ENCODE peak calls at places on chromosomes 4 and X, in eight cellular contexts. S, A, O, R, X, D, Z and W are unnamed samples.

GRCh38 chrX:119618439-119618838 is 12.2 kb upstream of the NKRF start:
- DNase-seq in A (no peak), Z (peak), S (no peak), D (no peak), R (no peak), O (no peak), X (no peak), W (no peak)

GRCh38 chr4:57094482-57095223 is 15.5 kb downstream of the IGFBP7 start:
- DNase-seq in A (peak), R (no peak), S (no peak), X (no peak), D (no peak), O (no peak), Z (no peak), W (no peak)

GRCh38 chrX:152896450-152896849 is 1.4 kb upstream of the ZNF185 start:
- DNase-seq in O (no peak), Z (no peak), S (no peak), A (no peak), D (peak), R (no peak), X (no peak), W (no peak)

GRCh38 chrX:26032141-26032917 is 105.8 kb upstream of the MAGEB18 start:
- DNase-seq in S (no peak), X (no peak), D (no peak), Z (no peak), A (no peak), O (no peak), R (no peak), W (no peak)

GRCh38 chr4:41360214-41360910 is 103.6 kb downstream of the UCHL1 start:
- DNase-seq in S (no peak), R (peak), O (peak), Z (peak), X (peak), D (no peak), A (peak), W (no peak)

GRCh38 chr4:57424231-57424897 is 314.2 kb upstream of the IGFBP7 start:
- DNase-seq in R (no peak), Z (no peak), D (no peak), A (peak), S (no peak), X (peak), O (no peak), W (no peak)

GRCh38 chrX:19888419-19888879 is 1.0 kb upstream of the SH3KBP1 start:
- DNase-seq in D (no peak), O (no peak), X (peak), S (no peak), A (peak), R (peak), Z (no peak), W (peak)

GRCh38 chr4:40992472-40993298 is 221.7 kb downstream of the APBB2 start:
- DNase-seq in R (no peak), D (no peak), Z (no peak), A (peak), O (peak), X (no peak), S (no peak), W (no peak)

GRCh38 chr4:139557506-139558110 is 1.6 kb upstream of the SETD7 start:
- DNase-seq in D (no peak), S (no peak), O (no peak), R (no peak), A (no peak), X (no peak), Z (no peak), W (no peak)

GRCh38 chr4:48913346-48913745 is 6.8 kb upstream of the OCIAD2 start:
- DNase-seq in X (peak), Z (no peak), A (peak), R (no peak), O (no peak), S (no peak), D (peak), W (no peak)

GRCh38 chr4:122548452-122548851 is 72.4 kb downstream of the IL21 start:
- DNase-seq in Z (no peak), D (no peak), X (no peak), O (no peak), A (peak), R (no peak), S (no peak), W (no peak)

GRCh38 chr4:125187621-125188176 is 127.1 kb upstream of the FAT4 start:
- DNase-seq in A (peak), R (no peak), D (no peak), Z (no peak), O (no peak), X (no peak), S (no peak), W (no peak)

GRCh38 chrX:134388161-134389109 is 71.5 kb upstream of the HPRT1 start:
- DNase-seq in Z (no peak), A (no peak), R (no peak), D (no peak), O (no peak), X (no peak), S (no peak), W (peak)

GRCh38 chr4:10157478-10158354 is 41.1 kb upstream of the WDR1 start:
- DNase-seq in Z (peak), X (peak), A (peak), D (peak), R (peak), S (no peak), O (peak), W (peak)

GRCh38 chr4:38180456-38180855 is 220.3 kb downstream of the PTTG2 start:
- DNase-seq in D (no peak), O (no peak), A (peak), S (no peak), X (no peak), R (no peak), Z (no peak), W (no peak)

GRCh38 chr4:140286503-140286902 is 86.9 kb upstream of the SCOC start:
- DNase-seq in O (peak), Z (no peak), A (no peak), R (peak), D (no peak), S (no peak), X (peak), W (no peak)

GRCh38 chr4:185106353-185106752 is 36.7 kb upstream of the SLC25A4 start:
- DNase-seq in Z (no peak), R (no peak), S (no peak), O (no peak), D (no peak), A (no peak), X (no peak), W (no peak)

GRCh38 chr4:121053601-121054143 is 18.7 kb downstream of the NDNF start:
- DNase-seq in O (no peak), R (no peak), A (no peak), Z (peak), X (no peak), S (no peak), D (no peak), W (no peak)

GRCh38 chr4:140595065-140595464 is 26.3 kb upstream of the UCP1 start:
- DNase-seq in R (no peak), A (peak), D (no peak), X (no peak), S (no peak), O (no peak), Z (peak), W (no peak)

GRCh38 chr4:137530176-137530575 is 2.1 kb downstream of the PCDH18 start:
- DNase-seq in Z (no peak), X (no peak), S (no peak), A (peak), R (no peak), O (no peak), D (no peak), W (no peak)

GRCh38 chrX:23332101-23332887 is 2.4 kb upstream of the PTCHD1 start:
- DNase-seq in R (peak), D (no peak), A (no peak), S (no peak), O (no peak), Z (peak), X (no peak), W (no peak)

GRCh38 chr4:77203380-77204197 is 46.6 kb downstream of the CCNG2 start:
- DNase-seq in A (peak), R (peak), S (peak), O (peak), X (peak), D (peak), Z (peak), W (peak)

GRCh38 chr4:173288296-173288695 is 45.9 kb downstream of the HMGB2 start:
- DNase-seq in O (no peak), S (peak), R (peak), X (peak), D (peak), A (peak), Z (peak), W (peak)

GRCh38 chr4:55345980-55346850 is at the start of gene SRD5A3:
- DNase-seq in D (peak), S (peak), R (peak), A (peak), O (peak), X (peak), Z (peak), W (peak)

GRCh38 chr4:76275486-76276126 is 24.1 kb downstream of the FAM47E start:
- DNase-seq in R (no peak), S (no peak), O (no peak), A (no peak), Z (no peak), D (no peak), X (no peak), W (peak)

GRCh38 chrX:72572248-72573157 is at the start of gene HDAC8:
- DNase-seq in S (no peak), R (peak), A (peak), X (peak), O (peak), D (peak), Z (peak), W (peak)

GRCh38 chrX:84729809-84730208 is 227.6 kb upstream of the HDX start:
- DNase-seq in X (peak), O (no peak), D (peak), S (no peak), A (peak), Z (no peak), R (peak), W (no peak)

GRCh38 chrX:69321789-69322188 is 156.5 kb upstream of the PJA1 start:
- DNase-seq in D (no peak), X (no peak), S (no peak), Z (no peak), O (no peak), A (no peak), R (peak), W (no peak)

GRCh38 chr4:42673084-42673429 is 16.2 kb upstream of the ATP8A1 start:
- DNase-seq in D (no peak), O (no peak), A (no peak), S (no peak), Z (no peak), R (no peak), X (no peak), W (no peak)

DNA sequence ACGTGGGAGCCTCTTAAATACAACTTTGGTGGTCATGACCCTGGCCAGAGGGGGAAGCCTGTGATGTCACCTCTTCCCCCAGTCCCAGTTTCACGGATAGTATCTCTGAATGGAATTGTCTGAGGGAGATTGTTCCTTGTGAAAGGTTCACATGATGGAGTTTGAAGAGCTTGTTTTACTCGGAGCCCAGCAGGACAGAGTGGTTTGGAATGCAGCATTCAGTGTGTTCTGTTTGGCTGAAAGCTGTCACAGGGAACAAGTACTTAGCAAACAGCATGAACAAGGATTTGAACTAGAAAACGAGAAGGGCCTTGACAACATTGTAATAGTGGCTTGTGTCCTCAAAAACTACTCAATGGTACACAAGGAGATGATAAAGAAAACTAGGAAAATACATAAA is 133.9 kb upstream of the CXorf66 start:
- DNase-seq in S (no peak), X (no peak), Z (no peak), O (no peak), D (no peak), R (no peak), A (no peak), W (no peak)
- H3K27ac ChIP-seq in S (no peak), X (no peak), Z (no peak), O (no peak), D (no peak), R (no peak), A (no peak), W (no peak)

GRCh38 chr4:39638358-39639239 is at the start of gene SMIM14:
- DNase-seq in X (peak), O (peak), Z (peak), S (peak), D (no peak), R (peak), A (peak), W (peak)

GRCh38 chr4:39637572-39638357 is 900 bp downstream of the SMIM14 start:
- DNase-seq in X (peak), A (peak), O (peak), R (peak), D (no peak), S (peak), Z (peak), W (no peak)

GRCh38 chr4:39635023-39635422 is 3.6 kb downstream of the SMIM14 start:
- DNase-seq in O (no peak), X (no peak), S (no peak), D (no peak), A (no peak), Z (peak), R (no peak), W (no peak)

GRCh38 chr4:39641451-39641850 is 2.8 kb upstream of the SMIM14 start:
- DNase-seq in X (no peak), Z (no peak), D (no peak), A (no peak), R (no peak), O (no peak), S (no peak), W (no peak)

DNA sequence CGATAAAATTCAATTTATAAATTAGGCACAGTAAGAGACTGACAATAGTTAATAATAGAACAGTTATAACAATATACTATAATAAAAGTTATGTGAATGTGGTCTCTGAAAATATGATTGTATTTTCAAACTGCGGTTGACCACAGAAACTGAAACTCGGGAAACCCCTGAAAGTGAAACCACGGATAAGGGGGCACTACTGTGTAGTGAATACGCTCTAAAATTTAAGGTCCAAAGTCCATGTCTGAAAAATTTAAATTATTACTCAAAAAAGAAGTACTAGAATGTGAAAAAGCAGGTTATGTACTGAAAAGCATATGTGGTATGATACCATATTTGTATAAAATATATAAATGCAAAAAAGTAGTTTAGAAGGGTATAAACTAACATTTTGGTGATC is 1.9 kb downstream of the SMIM14 start:
- DNase-seq in A (peak), S (no peak), Z (no peak), D (no peak), O (no peak), R (no peak), X (no peak), W (no peak)
- H3K4me3 ChIP-seq in A (peak), S (peak), Z (peak), D (peak), O (peak), R (peak), X (peak), W (peak)

GRCh38 chr4:169098969-169099685 is 89.1 kb upstream of the CBR4 start:
- DNase-seq in X (no peak), S (no peak), A (peak), O (no peak), Z (no peak), R (no peak), D (no peak), W (no peak)
- H3K27ac ChIP-seq in X (peak), S (no peak), A (no peak), O (peak), Z (peak), R (peak), D (no peak), W (no peak)

DNA sequence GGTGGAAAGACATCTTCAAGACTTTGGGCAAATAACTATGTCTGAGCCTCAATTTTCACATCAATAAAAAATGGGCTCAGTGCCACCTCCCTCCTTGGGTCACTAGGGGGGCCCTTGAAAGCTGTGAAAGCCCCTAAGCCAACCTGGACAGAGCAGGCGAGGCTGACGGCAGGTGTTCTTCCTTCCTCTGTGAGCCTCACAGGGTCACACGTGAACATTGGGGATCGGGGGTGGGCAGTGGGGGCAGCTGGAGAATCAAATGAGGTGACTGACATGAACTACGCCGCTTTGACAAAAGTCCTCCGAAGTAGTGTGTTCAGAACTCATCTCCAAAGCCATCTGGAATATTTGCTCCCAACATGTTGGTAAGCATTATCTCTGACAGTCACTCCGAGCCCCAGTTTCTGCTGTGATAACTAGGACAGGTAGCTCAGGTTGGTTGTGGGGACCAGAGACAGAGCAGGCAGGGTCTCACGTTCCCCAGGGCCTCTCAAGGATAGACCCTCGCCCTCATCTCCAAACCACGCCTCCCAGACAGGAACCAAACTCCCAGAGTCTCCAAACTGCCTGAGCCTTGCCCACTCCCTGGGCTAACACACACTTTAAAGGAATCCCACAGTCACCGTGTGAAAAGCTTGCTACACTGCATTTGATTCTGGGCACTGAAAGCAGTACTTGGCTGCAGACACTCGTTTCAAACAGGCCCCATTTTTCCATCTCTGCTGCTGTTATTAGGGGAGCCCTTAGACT is 825 bp upstream of the WFS1 start:
- DNase-seq in Z (no peak), D (no peak), S (no peak), R (no peak), O (no peak), A (no peak), X (no peak), W (no peak)
- H3K4me3 ChIP-seq in Z (peak), D (peak), S (peak), R (peak), O (peak), A (peak), X (peak), W (no peak)

GRCh38 chrX:30652527-30653414 is 452 bp upstream of the GK start:
- DNase-seq in O (peak), S (peak), A (peak), R (peak), Z (peak), X (peak), D (no peak), W (peak)
- H3K27ac ChIP-seq in O (peak), S (peak), A (peak), R (peak), Z (peak), X (peak), D (no peak), W (peak)